ENCODE peak calls at places on chromosome 1, in nine cellular contexts. One of them, this sample, is unnamed.

GRCh38 chr1:201649776-201650607 is 111.1 kb downstream of the NAV1 start:
- DNase-seq in GM23248: peak
- DNase-seq in SK-N-SH: peak
- DNase-seq in PC-3: peak
- DNase-seq in MM.1S: no peak
- DNase-seq in OCI-LY7: no peak
- DNase-seq in neural progenitor cell: peak
- DNase-seq in GM23338: peak
- DNase-seq in hepatocyte: peak
- DNase-seq in this sample: peak

GRCh38 chr1:44436401-44437394 is 31.6 kb downstream of the RNF220 start:
- DNase-seq in PC-3: no peak
- DNase-seq in hepatocyte: no peak
- DNase-seq in OCI-LY7: no peak
- DNase-seq in neural progenitor cell: no peak
- DNase-seq in SK-N-SH: no peak
- DNase-seq in GM23248: no peak
- DNase-seq in GM23338: no peak
- DNase-seq in MM.1S: no peak
- DNase-seq in this sample: no peak

GRCh38 chr1:907611-908451 is 15.9 kb upstream of the SAMD11 start:
- DNase-seq in neural progenitor cell: peak
- DNase-seq in MM.1S: no peak
- DNase-seq in OCI-LY7: no peak
- DNase-seq in GM23338: peak
- DNase-seq in hepatocyte: no peak
- DNase-seq in SK-N-SH: peak
- DNase-seq in GM23248: no peak
- DNase-seq in PC-3: no peak
- DNase-seq in this sample: no peak

GRCh38 chr1:222815367-222815765 is 527 bp downstream of the DISP1 start:
- DNase-seq in OCI-LY7: no peak
- DNase-seq in GM23338: no peak
- DNase-seq in hepatocyte: peak
- DNase-seq in neural progenitor cell: no peak
- DNase-seq in PC-3: peak
- DNase-seq in MM.1S: no peak
- DNase-seq in SK-N-SH: peak
- DNase-seq in GM23248: peak
- DNase-seq in this sample: no peak

GRCh38 chr1:43557744-43558245 is 27.1 kb downstream of the PTPRF start:
- DNase-seq in OCI-LY7: no peak
- DNase-seq in neural progenitor cell: no peak
- DNase-seq in GM23248: peak
- DNase-seq in PC-3: peak
- DNase-seq in hepatocyte: peak
- DNase-seq in MM.1S: no peak
- DNase-seq in SK-N-SH: peak
- DNase-seq in GM23338: peak
- DNase-seq in this sample: no peak

GRCh38 chr1:222736470-222736869 is 532 bp upstream of the FAM177B start:
- DNase-seq in SK-N-SH: no peak
- DNase-seq in GM23248: no peak
- DNase-seq in hepatocyte: no peak
- DNase-seq in OCI-LY7: no peak
- DNase-seq in neural progenitor cell: peak
- DNase-seq in PC-3: no peak
- DNase-seq in GM23338: peak
- DNase-seq in MM.1S: no peak
- DNase-seq in this sample: no peak

GRCh38 chr1:234957330-234958065 is 171.1 kb downstream of the TOMM20 start:
- DNase-seq in SK-N-SH: no peak
- DNase-seq in neural progenitor cell: peak
- DNase-seq in GM23338: peak
- DNase-seq in OCI-LY7: no peak
- DNase-seq in PC-3: peak
- DNase-seq in hepatocyte: peak
- DNase-seq in MM.1S: no peak
- DNase-seq in GM23248: peak
- DNase-seq in this sample: peak

GRCh38 chr1:226560243-226560642 is 11.7 kb downstream of the STUM start:
- DNase-seq in neural progenitor cell: no peak
- DNase-seq in hepatocyte: no peak
- DNase-seq in OCI-LY7: no peak
- DNase-seq in GM23248: no peak
- DNase-seq in GM23338: no peak
- DNase-seq in MM.1S: no peak
- DNase-seq in SK-N-SH: no peak
- DNase-seq in PC-3: no peak
- DNase-seq in this sample: no peak

GRCh38 chr1:184820218-184820720 is 65.6 kb upstream of the EDEM3 start:
- DNase-seq in neural progenitor cell: no peak
- DNase-seq in PC-3: no peak
- DNase-seq in SK-N-SH: no peak
- DNase-seq in MM.1S: no peak
- DNase-seq in GM23248: no peak
- DNase-seq in hepatocyte: no peak
- DNase-seq in GM23338: no peak
- DNase-seq in OCI-LY7: no peak
- DNase-seq in this sample: no peak

GRCh38 chr1:78068681-78069283 is 23.0 kb downstream of the GIPC2 start:
- DNase-seq in MM.1S: no peak
- DNase-seq in GM23248: peak
- DNase-seq in PC-3: no peak
- DNase-seq in GM23338: no peak
- DNase-seq in neural progenitor cell: no peak
- DNase-seq in hepatocyte: peak
- DNase-seq in SK-N-SH: no peak
- DNase-seq in OCI-LY7: no peak
- DNase-seq in this sample: no peak

GRCh38 chr1:160519542-160520435 is 3.3 kb downstream of the SLAMF6 start:
- DNase-seq in hepatocyte: peak
- DNase-seq in MM.1S: peak
- DNase-seq in SK-N-SH: no peak
- DNase-seq in neural progenitor cell: no peak
- DNase-seq in OCI-LY7: peak
- DNase-seq in PC-3: peak
- DNase-seq in GM23248: no peak
- DNase-seq in GM23338: peak
- DNase-seq in this sample: no peak

GRCh38 chr1:67552336-67552759 is 122.1 kb upstream of the SERBP1 start:
- DNase-seq in PC-3: no peak
- DNase-seq in neural progenitor cell: no peak
- DNase-seq in GM23338: peak
- DNase-seq in MM.1S: no peak
- DNase-seq in GM23248: no peak
- DNase-seq in SK-N-SH: no peak
- DNase-seq in hepatocyte: peak
- DNase-seq in OCI-LY7: no peak
- DNase-seq in this sample: no peak

GRCh38 chr1:6602669-6603423 is at the start of gene KLHL21:
- DNase-seq in SK-N-SH: peak
- DNase-seq in GM23338: peak
- DNase-seq in GM23248: peak
- DNase-seq in MM.1S: peak
- DNase-seq in neural progenitor cell: peak
- DNase-seq in OCI-LY7: peak
- DNase-seq in hepatocyte: peak
- DNase-seq in PC-3: peak
- DNase-seq in this sample: peak

GRCh38 chr1:170166518-170167180 is 20.9 kb downstream of the NTMT2 start:
- DNase-seq in hepatocyte: no peak
- DNase-seq in GM23248: no peak
- DNase-seq in GM23338: no peak
- DNase-seq in SK-N-SH: no peak
- DNase-seq in MM.1S: no peak
- DNase-seq in PC-3: no peak
- DNase-seq in neural progenitor cell: no peak
- DNase-seq in OCI-LY7: no peak
- DNase-seq in this sample: no peak

GRCh38 chr1:242524571-242525359 is at the start of gene PLD5:
- DNase-seq in PC-3: no peak
- DNase-seq in GM23248: peak
- DNase-seq in MM.1S: peak
- DNase-seq in neural progenitor cell: peak
- DNase-seq in hepatocyte: peak
- DNase-seq in GM23338: peak
- DNase-seq in SK-N-SH: no peak
- DNase-seq in OCI-LY7: no peak
- DNase-seq in this sample: no peak

GRCh38 chr1:113945329-113945728 is 16.2 kb downstream of the HIPK1 start:
- DNase-seq in GM23338: no peak
- DNase-seq in OCI-LY7: no peak
- DNase-seq in MM.1S: no peak
- DNase-seq in hepatocyte: no peak
- DNase-seq in neural progenitor cell: no peak
- DNase-seq in GM23248: no peak
- DNase-seq in SK-N-SH: no peak
- DNase-seq in PC-3: no peak
- DNase-seq in this sample: no peak

GRCh38 chr1:32684167-32684811 is 18.3 kb downstream of the SYNC start:
- DNase-seq in hepatocyte: peak
- DNase-seq in GM23248: peak
- DNase-seq in OCI-LY7: no peak
- DNase-seq in MM.1S: no peak
- DNase-seq in GM23338: no peak
- DNase-seq in neural progenitor cell: no peak
- DNase-seq in SK-N-SH: no peak
- DNase-seq in PC-3: no peak
- DNase-seq in this sample: no peak

GRCh38 chr1:34619256-34619655 is 135.6 kb upstream of the GJB5 start:
- DNase-seq in GM23338: no peak
- DNase-seq in neural progenitor cell: no peak
- DNase-seq in hepatocyte: peak
- DNase-seq in MM.1S: no peak
- DNase-seq in PC-3: no peak
- DNase-seq in SK-N-SH: no peak
- DNase-seq in GM23248: no peak
- DNase-seq in OCI-LY7: no peak
- DNase-seq in this sample: no peak

GRCh38 chr1:41700581-41700980 is 216.1 kb upstream of the EDN2 start:
- DNase-seq in SK-N-SH: peak
- DNase-seq in GM23248: no peak
- DNase-seq in OCI-LY7: no peak
- DNase-seq in hepatocyte: no peak
- DNase-seq in GM23338: no peak
- DNase-seq in neural progenitor cell: no peak
- DNase-seq in MM.1S: no peak
- DNase-seq in PC-3: no peak
- DNase-seq in this sample: no peak
- TF ChIP-seq EZH2phosphoT487 in SK-N-SH: no peak
- TF ChIP-seq EZH2phosphoT487 in GM23248: no peak
- TF ChIP-seq EZH2phosphoT487 in OCI-LY7: no peak
- TF ChIP-seq EZH2phosphoT487 in hepatocyte: no peak
- TF ChIP-seq EZH2phosphoT487 in GM23338: no peak
- TF ChIP-seq EZH2phosphoT487 in neural progenitor cell: no peak
- TF ChIP-seq EZH2phosphoT487 in MM.1S: no peak
- TF ChIP-seq EZH2phosphoT487 in PC-3: no peak
- TF ChIP-seq EZH2phosphoT487 in this sample: no peak

GRCh38 chr1:153024413-153024812 is 6.6 kb upstream of the SPRR1B start:
- DNase-seq in OCI-LY7: no peak
- DNase-seq in GM23248: no peak
- DNase-seq in GM23338: no peak
- DNase-seq in PC-3: no peak
- DNase-seq in hepatocyte: no peak
- DNase-seq in neural progenitor cell: no peak
- DNase-seq in SK-N-SH: no peak
- DNase-seq in MM.1S: no peak
- DNase-seq in this sample: no peak

GRCh38 chr1:153028771-153029170 is 2.2 kb upstream of the SPRR1B start:
- DNase-seq in hepatocyte: no peak
- DNase-seq in PC-3: no peak
- DNase-seq in GM23338: no peak
- DNase-seq in neural progenitor cell: no peak
- DNase-seq in MM.1S: no peak
- DNase-seq in GM23248: no peak
- DNase-seq in OCI-LY7: no peak
- DNase-seq in SK-N-SH: no peak
- DNase-seq in this sample: no peak

GRCh38 chr1:153023109-153023508 is 7.9 kb upstream of the SPRR1B start:
- DNase-seq in neural progenitor cell: no peak
- DNase-seq in GM23248: no peak
- DNase-seq in PC-3: no peak
- DNase-seq in SK-N-SH: no peak
- DNase-seq in hepatocyte: no peak
- DNase-seq in GM23338: no peak
- DNase-seq in OCI-LY7: no peak
- DNase-seq in MM.1S: no peak
- DNase-seq in this sample: no peak

GRCh38 chr1:153030895-153031294 is at the start of gene SPRR1B:
- DNase-seq in GM23248: no peak
- DNase-seq in neural progenitor cell: no peak
- DNase-seq in MM.1S: no peak
- DNase-seq in GM23338: no peak
- DNase-seq in SK-N-SH: no peak
- DNase-seq in hepatocyte: no peak
- DNase-seq in PC-3: peak
- DNase-seq in OCI-LY7: no peak
- DNase-seq in this sample: no peak

DNA sequence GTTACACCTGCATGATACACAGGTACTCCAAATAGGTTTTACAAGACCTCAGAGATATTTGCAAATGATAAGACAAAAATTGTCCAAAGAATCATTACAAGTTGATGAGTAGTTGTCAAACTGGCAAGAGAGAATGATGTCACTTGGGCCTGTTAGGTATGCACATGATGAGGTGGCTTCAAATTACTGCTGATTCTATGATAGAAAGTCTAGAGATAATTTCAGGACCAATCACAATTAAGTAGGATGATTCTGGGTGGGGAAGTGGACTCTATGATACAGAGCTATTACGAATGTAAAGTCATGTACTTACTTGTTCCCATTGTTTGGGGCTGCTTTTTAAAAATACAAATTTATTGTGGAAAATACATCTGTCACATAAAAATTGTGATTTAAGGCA is 5.2 kb upstream of the SPRR1B start:
- DNase-seq in OCI-LY7: no peak
- DNase-seq in SK-N-SH: no peak
- DNase-seq in MM.1S: no peak
- DNase-seq in GM23338: no peak
- DNase-seq in neural progenitor cell: no peak
- DNase-seq in hepatocyte: no peak
- DNase-seq in PC-3: no peak
- DNase-seq in GM23248: no peak
- DNase-seq in this sample: no peak
- TF ChIP-seq EZH2phosphoT487 in OCI-LY7: no peak
- TF ChIP-seq EZH2phosphoT487 in SK-N-SH: no peak
- TF ChIP-seq EZH2phosphoT487 in MM.1S: no peak
- TF ChIP-seq EZH2phosphoT487 in GM23338: no peak
- TF ChIP-seq EZH2phosphoT487 in neural progenitor cell: no peak
- TF ChIP-seq EZH2phosphoT487 in hepatocyte: no peak
- TF ChIP-seq EZH2phosphoT487 in PC-3: no peak
- TF ChIP-seq EZH2phosphoT487 in GM23248: no peak
- TF ChIP-seq EZH2phosphoT487 in this sample: no peak

GRCh38 chr1:21534674-21535378 is 25.6 kb downstream of the ALPL start:
- DNase-seq in GM23248: peak
- DNase-seq in SK-N-SH: no peak
- DNase-seq in neural progenitor cell: peak
- DNase-seq in PC-3: peak
- DNase-seq in OCI-LY7: peak
- DNase-seq in hepatocyte: peak
- DNase-seq in GM23338: peak
- DNase-seq in MM.1S: peak
- DNase-seq in this sample: peak
- TF ChIP-seq EZH2phosphoT487 in GM23248: no peak
- TF ChIP-seq EZH2phosphoT487 in SK-N-SH: no peak
- TF ChIP-seq EZH2phosphoT487 in neural progenitor cell: no peak
- TF ChIP-seq EZH2phosphoT487 in PC-3: no peak
- TF ChIP-seq EZH2phosphoT487 in OCI-LY7: no peak
- TF ChIP-seq EZH2phosphoT487 in hepatocyte: no peak
- TF ChIP-seq EZH2phosphoT487 in GM23338: no peak
- TF ChIP-seq EZH2phosphoT487 in MM.1S: no peak
- TF ChIP-seq EZH2phosphoT487 in this sample: no peak

GRCh38 chr1:155979525-155980343 is 1.4 kb upstream of the ARHGEF2 start:
- DNase-seq in SK-N-SH: no peak
- DNase-seq in GM23248: peak
- DNase-seq in MM.1S: peak
- DNase-seq in hepatocyte: no peak
- DNase-seq in OCI-LY7: peak
- DNase-seq in GM23338: no peak
- DNase-seq in neural progenitor cell: no peak
- DNase-seq in PC-3: no peak
- DNase-seq in this sample: no peak
- TF ChIP-seq EZH2phosphoT487 in SK-N-SH: no peak
- TF ChIP-seq EZH2phosphoT487 in GM23248: no peak
- TF ChIP-seq EZH2phosphoT487 in MM.1S: no peak
- TF ChIP-seq EZH2phosphoT487 in hepatocyte: no peak
- TF ChIP-seq EZH2phosphoT487 in OCI-LY7: no peak
- TF ChIP-seq EZH2phosphoT487 in GM23338: no peak
- TF ChIP-seq EZH2phosphoT487 in neural progenitor cell: no peak
- TF ChIP-seq EZH2phosphoT487 in PC-3: no peak
- TF ChIP-seq EZH2phosphoT487 in this sample: no peak